ENCODE peak calls at places on chromosomes 12 and 14, in six cellular contexts. One of them, this sample, is unnamed.

GRCh38 chr14:100688598-100689499 is 37.8 kb upstream of the DLK1 start:
- DNase-seq in PC-3: peak
- DNase-seq in MM.1S: no peak
- DNase-seq in K562: no peak
- DNase-seq in GM23248: peak
- DNase-seq in hepatocyte: no peak
- DNase-seq in this sample: no peak

GRCh38 chr12:76719171-76719631 is 44.7 kb upstream of the ZDHHC17 start:
- DNase-seq in K562: no peak
- DNase-seq in hepatocyte: no peak
- DNase-seq in MM.1S: no peak
- DNase-seq in GM23248: peak
- DNase-seq in PC-3: no peak
- DNase-seq in this sample: peak

GRCh38 chr12:105385141-105385540 is 54.6 kb downstream of the C12orf75 start:
- DNase-seq in PC-3: no peak
- DNase-seq in K562: no peak
- DNase-seq in hepatocyte: no peak
- DNase-seq in GM23248: peak
- DNase-seq in MM.1S: no peak
- DNase-seq in this sample: no peak

GRCh38 chr14:50666772-50667490 is 1.2 kb downstream of the SAV1 start:
- DNase-seq in K562: peak
- DNase-seq in PC-3: peak
- DNase-seq in hepatocyte: peak
- DNase-seq in MM.1S: peak
- DNase-seq in GM23248: peak
- DNase-seq in this sample: peak

GRCh38 chr14:100392266-100392850 is 69.2 kb downstream of the SLC25A47 start:
- DNase-seq in PC-3: no peak
- DNase-seq in hepatocyte: no peak
- DNase-seq in GM23248: peak
- DNase-seq in MM.1S: no peak
- DNase-seq in K562: no peak
- DNase-seq in this sample: no peak

GRCh38 chr14:36773558-36773957 is 111.9 kb downstream of the PAX9 start:
- DNase-seq in MM.1S: no peak
- DNase-seq in hepatocyte: no peak
- DNase-seq in GM23248: peak
- DNase-seq in K562: no peak
- DNase-seq in PC-3: peak
- DNase-seq in this sample: no peak

GRCh38 chr12:62562892-62563291 is 96.3 kb downstream of the MON2 start:
- DNase-seq in MM.1S: no peak
- DNase-seq in PC-3: no peak
- DNase-seq in hepatocyte: no peak
- DNase-seq in K562: no peak
- DNase-seq in GM23248: peak
- DNase-seq in this sample: no peak

GRCh38 chr12:75954076-75954475 is 77.5 kb downstream of the PHLDA1 start:
- DNase-seq in MM.1S: peak
- DNase-seq in K562: peak
- DNase-seq in PC-3: peak
- DNase-seq in GM23248: peak
- DNase-seq in hepatocyte: peak
- DNase-seq in this sample: peak

GRCh38 chr14:33996450-33996849 is 45.6 kb upstream of the EGLN3 start:
- DNase-seq in PC-3: no peak
- DNase-seq in K562: no peak
- DNase-seq in MM.1S: no peak
- DNase-seq in hepatocyte: no peak
- DNase-seq in GM23248: no peak
- DNase-seq in this sample: no peak

GRCh38 chr12:53996886-53997217 is 3.1 kb upstream of the HOXC9 start:
- DNase-seq in GM23248: no peak
- DNase-seq in PC-3: no peak
- DNase-seq in hepatocyte: no peak
- DNase-seq in K562: no peak
- DNase-seq in MM.1S: no peak
- DNase-seq in this sample: no peak

GRCh38 chr12:14482886-14483285 is 84.8 kb downstream of the PLBD1 start:
- DNase-seq in hepatocyte: no peak
- DNase-seq in K562: no peak
- DNase-seq in GM23248: no peak
- DNase-seq in PC-3: no peak
- DNase-seq in MM.1S: no peak
- DNase-seq in this sample: no peak

GRCh38 chr12:52542785-52543318 is 10.1 kb downstream of the KRT71 start:
- DNase-seq in MM.1S: no peak
- DNase-seq in K562: no peak
- DNase-seq in hepatocyte: no peak
- DNase-seq in GM23248: no peak
- DNase-seq in PC-3: no peak
- DNase-seq in this sample: no peak

GRCh38 chr14:100540141-100540925 is 46.9 kb downstream of the BEGAIN start:
- DNase-seq in hepatocyte: no peak
- DNase-seq in MM.1S: no peak
- DNase-seq in PC-3: no peak
- DNase-seq in K562: peak
- DNase-seq in GM23248: no peak
- DNase-seq in this sample: peak

GRCh38 chr12:96401061-96401871 is 1.0 kb upstream of the CDK17 start:
- DNase-seq in K562: peak
- DNase-seq in MM.1S: peak
- DNase-seq in GM23248: peak
- DNase-seq in hepatocyte: peak
- DNase-seq in PC-3: peak
- DNase-seq in this sample: peak

GRCh38 chr12:67667276-67668073 is 18.9 kb downstream of the DYRK2 start:
- DNase-seq in hepatocyte: no peak
- DNase-seq in K562: no peak
- DNase-seq in PC-3: no peak
- DNase-seq in MM.1S: no peak
- DNase-seq in GM23248: peak
- DNase-seq in this sample: no peak

GRCh38 chr12:6330999-6331714 is 10.7 kb downstream of the TNFRSF1A start:
- DNase-seq in hepatocyte: no peak
- DNase-seq in PC-3: no peak
- DNase-seq in K562: no peak
- DNase-seq in GM23248: no peak
- DNase-seq in MM.1S: no peak
- DNase-seq in this sample: no peak
- H3K27ac ChIP-seq in hepatocyte: peak
- H3K27ac ChIP-seq in PC-3: no peak
- H3K27ac ChIP-seq in K562: no peak
- H3K27ac ChIP-seq in GM23248: peak
- H3K27ac ChIP-seq in MM.1S: no peak
- H3K27ac ChIP-seq in this sample: peak

DNA sequence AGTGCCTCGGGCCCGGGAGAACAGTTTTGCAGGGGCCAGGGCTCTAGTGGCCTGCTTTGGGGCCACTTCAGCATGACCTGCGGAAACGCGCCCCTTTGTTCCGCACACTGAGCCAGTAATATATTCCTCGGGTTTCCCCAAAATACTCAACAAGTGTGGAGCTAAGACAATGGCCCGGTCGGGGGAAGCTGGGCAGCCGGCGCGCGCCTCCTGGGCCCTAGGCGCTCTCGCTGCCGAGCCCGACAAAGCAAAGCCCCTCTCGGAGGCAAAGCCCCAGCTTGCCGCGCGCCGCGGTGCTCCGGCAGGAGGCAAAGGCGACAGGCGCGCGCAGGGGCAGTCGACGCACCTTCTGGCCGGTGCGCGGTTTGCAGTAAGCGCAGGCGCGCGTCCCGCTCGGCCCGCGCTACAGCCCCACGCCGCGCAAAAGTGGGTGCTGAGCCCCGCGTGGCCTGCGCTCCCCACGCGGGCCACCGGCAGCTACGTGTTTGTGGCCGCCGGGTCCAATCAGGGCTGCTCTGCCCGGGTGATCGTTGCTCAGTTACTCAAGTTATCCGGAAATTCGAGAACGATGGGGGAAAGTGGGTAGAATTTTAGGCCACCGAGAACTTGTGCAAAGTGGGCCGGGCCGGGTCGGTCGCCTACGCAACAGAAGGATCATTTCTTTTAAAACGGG is 3.2 kb downstream of the RFX4 start:
- DNase-seq in GM23248: no peak
- DNase-seq in hepatocyte: peak
- DNase-seq in K562: no peak
- DNase-seq in PC-3: no peak
- DNase-seq in MM.1S: no peak
- DNase-seq in this sample: peak
- TF ChIP-seq EZH2 in GM23248: no peak
- TF ChIP-seq EZH2 in hepatocyte: peak
- TF ChIP-seq EZH2 in K562: no peak
- TF ChIP-seq EZH2 in PC-3: no peak
- TF ChIP-seq EZH2 in MM.1S: no peak
- TF ChIP-seq EZH2 in this sample: peak

GRCh38 chr12:55899035-55899434 is 28.7 kb downstream of the PYM1 start:
- DNase-seq in GM23248: peak
- DNase-seq in MM.1S: no peak
- DNase-seq in hepatocyte: peak
- DNase-seq in K562: peak
- DNase-seq in PC-3: no peak
- DNase-seq in this sample: no peak
- H3K27ac ChIP-seq in GM23248: peak
- H3K27ac ChIP-seq in MM.1S: no peak
- H3K27ac ChIP-seq in hepatocyte: peak
- H3K27ac ChIP-seq in K562: no peak
- H3K27ac ChIP-seq in PC-3: no peak
- H3K27ac ChIP-seq in this sample: peak

GRCh38 chr12:57127101-57127709 is 1.1 kb upstream of the LRP1 start:
- DNase-seq in PC-3: peak
- DNase-seq in MM.1S: peak
- DNase-seq in hepatocyte: peak
- DNase-seq in GM23248: peak
- DNase-seq in K562: peak
- DNase-seq in this sample: peak
- TF ChIP-seq EZH2 in PC-3: no peak
- TF ChIP-seq EZH2 in MM.1S: no peak
- TF ChIP-seq EZH2 in hepatocyte: no peak
- TF ChIP-seq EZH2 in GM23248: no peak
- TF ChIP-seq EZH2 in K562: no peak
- TF ChIP-seq EZH2 in this sample: no peak

GRCh38 chr12:64583395-64584172 is 26.7 kb upstream of the RASSF3 start:
- DNase-seq in GM23248: peak
- DNase-seq in hepatocyte: no peak
- DNase-seq in K562: no peak
- DNase-seq in PC-3: no peak
- DNase-seq in MM.1S: no peak
- DNase-seq in this sample: no peak
- H3K27ac ChIP-seq in GM23248: no peak
- H3K27ac ChIP-seq in hepatocyte: no peak
- H3K27ac ChIP-seq in K562: no peak
- H3K27ac ChIP-seq in PC-3: no peak
- H3K27ac ChIP-seq in MM.1S: no peak
- H3K27ac ChIP-seq in this sample: no peak